ENCODE peak calls at places on chromosomes 12 and 14, in eight cellular contexts. C is endothelial cell, L is SK-MEL-5, H is GM04504, U is smooth muscle cell of the brain vasculature, K is cardiac muscle cell, V is NCI-H2107, X is NCI-H510A. Y is an unnamed sample.

GRCh38 chr14:72745546-72745945 is 148.4 kb downstream of the DPF3 start:
- DNase-seq in C (no peak), K (peak; percentile 54), X (no peak), L (no peak), U (no peak), V (no peak), H (peak; percentile 69), Y (no peak)

GRCh38 chr12:123363385-123363742 is 1.3 kb downstream of the SBNO1 start:
- DNase-seq in U (no peak), V (no peak), H (no peak), X (no peak), C (no peak), K (no peak), L (no peak), Y (no peak)

GRCh38 chr12:46292754-46293402 is 24.0 kb upstream of the SLC38A1 start:
- DNase-seq in V (no peak), U (no peak), X (no peak), L (no peak), K (peak; percentile 19), C (no peak), H (no peak), Y (no peak)

GRCh38 chr14:93943052-93943451 is 15.9 kb downstream of the FAM181A start:
- DNase-seq in U (no peak), X (no peak), K (no peak), H (no peak), V (no peak), C (no peak), L (no peak), Y (no peak)

GRCh38 chr12:116697305-116698130 is 40.4 kb downstream of the SPRING1 start:
- DNase-seq in C (peak; percentile 49), X (peak; percentile 96), U (no peak), K (peak; percentile 26), H (no peak), L (peak; percentile 60), V (peak; percentile 23), Y (peak; percentile 78)

GRCh38 chr14:34090451-34090850 is 139.6 kb upstream of the EGLN3 start:
- DNase-seq in X (no peak), L (no peak), H (no peak), V (no peak), K (no peak), U (no peak), C (no peak), Y (no peak)

GRCh38 chr12:11202811-11203210 is 16.1 kb upstream of the TAS2R42 start:
- DNase-seq in C (no peak), U (no peak), H (no peak), V (no peak), K (peak; percentile 3), X (no peak), L (no peak), Y (no peak)

GRCh38 chr12:120709976-120710804 is at the start of gene UNC119B:
- DNase-seq in K (peak; percentile 61), X (peak; percentile 48), H (no peak), L (peak; percentile 55), V (peak; percentile 65), C (peak; percentile 75), U (no peak), Y (peak; percentile 31)

GRCh38 chr14:78933948-78934524 is 763.9 kb downstream of the NRXN3 start:
- DNase-seq in U (peak; percentile 23), X (no peak), V (no peak), H (no peak), L (peak; percentile 44), K (peak; percentile 63), C (peak; percentile 19), Y (peak; percentile 11)

GRCh38 chr14:101075025-101075800 is 171.7 kb upstream of the RTL1 start:
- DNase-seq in X (no peak), K (no peak), L (no peak), H (no peak), C (no peak), U (no peak), V (no peak), Y (no peak)

GRCh38 chr12:131202592-131203378 is 249.1 kb downstream of the ADGRD1 start:
- DNase-seq in C (no peak), V (no peak), U (no peak), X (no peak), K (no peak), L (no peak), H (no peak), Y (no peak)

GRCh38 chr14:33699300-33699699 is 251.6 kb downstream of the EGLN3 start:
- DNase-seq in C (no peak), V (no peak), K (no peak), H (no peak), U (no peak), X (no peak), L (no peak), Y (no peak)

GRCh38 chr14:93953739-93954515 is 22.4 kb downstream of the ASB2 start:
- DNase-seq in L (no peak), K (no peak), H (no peak), C (no peak), V (no peak), X (no peak), U (no peak), Y (no peak)

GRCh38 chr14:56145965-56146364 is 27.8 kb downstream of the PELI2 start:
- DNase-seq in V (no peak), L (no peak), H (peak; percentile 17), X (no peak), U (peak; percentile 13), C (no peak), K (peak; percentile 71), Y (no peak)

GRCh38 chr14:76958975-76959710 is 69.4 kb downstream of the IRF2BPL start:
- DNase-seq in U (no peak), L (no peak), C (no peak), H (no peak), K (peak; percentile 21), X (no peak), V (no peak), Y (no peak)

GRCh38 chr12:88334271-88334670 is 192.2 kb downstream of the TMTC3 start:
- DNase-seq in L (peak; percentile 8), C (no peak), X (peak; percentile 5), U (no peak), H (no peak), V (peak; percentile 52), K (peak; percentile 46), Y (peak; percentile 12)

GRCh38 chr12:106978035-106978800 is 8.7 kb downstream of the MTERF2 start:
- DNase-seq in K (peak; percentile 85), H (no peak), U (no peak), C (no peak), L (no peak), X (no peak), V (peak; percentile 32), Y (no peak)

GRCh38 chr12:452667-453210 is 7.0 kb upstream of the B4GALNT3 start:
- DNase-seq in U (no peak), L (no peak), V (no peak), X (no peak), H (no peak), C (no peak), K (no peak), Y (no peak)

GRCh38 chr12:89247541-89247942 is 104.8 kb downstream of the DUSP6 start:
- DNase-seq in C (no peak), L (peak; percentile 31), V (no peak), H (no peak), U (peak; percentile 21), X (peak; percentile 49), K (no peak), Y (peak; percentile 29)

GRCh38 chr12:2498961-2499500 is 295.7 kb upstream of the FKBP4 start:
- DNase-seq in C (no peak), K (no peak), U (no peak), H (no peak), X (peak; percentile 67), V (peak; percentile 36), L (no peak), Y (no peak)

GRCh38 chr12:119727600-119728436 is 59.9 kb downstream of the PRKAB1 start:
- DNase-seq in L (no peak), K (no peak), H (no peak), V (no peak), U (no peak), X (no peak), C (no peak), Y (no peak)

GRCh38 chr14:68718033-68718725 is 74.7 kb downstream of the ZFP36L1 start:
- DNase-seq in U (no peak), L (peak; percentile 61), X (no peak), K (no peak), C (no peak), H (no peak), V (no peak), Y (peak; percentile 23)

GRCh38 chr14:99116741-99117295 is 155.2 kb downstream of the BCL11B start:
- DNase-seq in L (no peak), K (no peak), X (no peak), H (no peak), C (no peak), V (no peak), U (no peak), Y (no peak)

GRCh38 chr12:109863961-109864712 is 16.2 kb downstream of the GLTP start:
- DNase-seq in C (no peak), V (no peak), K (peak; percentile 62), U (no peak), H (no peak), L (peak; percentile 57), X (peak; percentile 49), Y (no peak)

GRCh38 chr14:27078176-27078575 is 480.3 kb upstream of the NOVA1 start:
- DNase-seq in V (no peak), L (no peak), U (no peak), K (no peak), C (no peak), X (no peak), H (no peak), Y (no peak)

GRCh38 chr12:64767495-64767894 is 8.3 kb upstream of the GNS start:
- DNase-seq in X (no peak), K (no peak), C (no peak), V (no peak), H (no peak), L (no peak), U (no peak), Y (no peak)

GRCh38 chr14:31568151-31568550 is 6.9 kb downstream of the NUBPL start:
- DNase-seq in K (peak; percentile 52), V (no peak), H (no peak), C (no peak), U (no peak), L (no peak), X (no peak), Y (no peak)

GRCh38 chr14:36773136-36773540 is 111.5 kb downstream of the PAX9 start:
- DNase-seq in K (no peak), H (peak; percentile 5), C (no peak), X (peak; percentile 50), V (peak; percentile 49), L (peak; percentile 56), U (no peak), Y (peak; percentile 15)

GRCh38 chr12:63869656-63870055 is 25.2 kb downstream of the SRGAP1 start:
- DNase-seq in C (no peak), L (no peak), X (no peak), V (no peak), K (no peak), H (no peak), U (no peak), Y (no peak)

GRCh38 chr14:31902002-31902401 is 175.1 kb upstream of the ARHGAP5 start:
- DNase-seq in L (no peak), U (no peak), C (no peak), X (no peak), K (no peak), V (no peak), H (no peak), Y (no peak)

GRCh38 chr12:57165741-57166140 is 18.3 kb upstream of the LRP1-AS start:
- DNase-seq in X (no peak), C (no peak), K (no peak), U (no peak), H (no peak), V (no peak), L (no peak), Y (no peak)

GRCh38 chr12:113039911-113040425 is 16.6 kb upstream of the DTX1 start:
- DNase-seq in C (no peak), X (no peak), U (no peak), V (no peak), K (peak; percentile 19), H (no peak), L (no peak), Y (no peak)